ENCODE peak calls at places on chromosome 16, in five cellular contexts. P, V, L, N and J are unnamed samples.

GRCh38 chr16:87135631-87136030 is 181.6 kb downstream of the C16orf95 start:
- DNase-seq in L (no peak), V (no peak), N (no peak), P (no peak), J (no peak)

GRCh38 chr16:11100239-11100750 is 155.7 kb downstream of the SOCS1 start:
- DNase-seq in V (peak; percentile 80), P (peak; percentile 70), N (no peak), L (peak; percentile 99), J (no peak)

GRCh38 chr16:2452650-2453049 is 7.3 kb upstream of the TEDC2 start:
- DNase-seq in P (no peak), L (no peak), V (no peak), N (no peak), J (no peak)

GRCh38 chr16:68091604-68092261 is 6.6 kb downstream of the NFATC3 start:
- DNase-seq in L (peak; percentile 70), N (no peak), P (no peak), V (no peak), J (no peak)

GRCh38 chr16:50547944-50548658 is at the start of gene NKD1:
- DNase-seq in P (peak; percentile 95), V (peak; percentile 91), L (peak; percentile 27), N (peak; percentile 97), J (peak; percentile 72)

GRCh38 chr16:71609066-71609465 is 16.9 kb upstream of the MARVELD3 start:
- DNase-seq in L (no peak), N (no peak), V (no peak), P (no peak), J (no peak)

GRCh38 chr16:2233872-2234812 is 2.1 kb upstream of the DNASE1L2 start:
- DNase-seq in L (no peak), P (no peak), N (no peak), V (no peak), J (no peak)

GRCh38 chr16:48949636-48950035 is 332.0 kb downstream of the CBLN1 start:
- DNase-seq in L (peak; percentile 18), V (no peak), N (no peak), P (no peak), J (no peak)

GRCh38 chr16:19837984-19838707 is 46.5 kb downstream of the GPRC5B start:
- DNase-seq in P (peak; percentile 73), V (no peak), L (no peak), N (no peak), J (no peak)

GRCh38 chr16:23679274-23679985 is 741 bp downstream of the PLK1 start:
- DNase-seq in L (peak; percentile 44), V (peak; percentile 91), N (peak; percentile 71), P (peak; percentile 50), J (peak; percentile 37)

GRCh38 chr16:66030036-66030435 is 336.5 kb upstream of the CDH5 start:
- DNase-seq in N (no peak), P (no peak), V (no peak), L (peak; percentile 64), J (no peak)

GRCh38 chr16:25081702-25082101 is 29.8 kb upstream of the LCMT1 start:
- DNase-seq in L (no peak), P (no peak), N (no peak), V (no peak), J (no peak)

GRCh38 chr16:76118344-76118743 is 158.9 kb upstream of the CNTNAP4 start:
- DNase-seq in V (no peak), P (no peak), L (no peak), N (no peak), J (no peak)

GRCh38 chr16:10466861-10467260 is 81.0 kb downstream of the ATF7IP2 start:
- DNase-seq in V (no peak), N (no peak), L (no peak), P (no peak), J (no peak)

GRCh38 chr16:81633680-81634379 is 145.3 kb upstream of the PLCG2 start:
- DNase-seq in V (peak; percentile 74), L (no peak), N (no peak), P (no peak), J (peak; percentile 56)

GRCh38 chr16:81637336-81638235 is 141.5 kb upstream of the PLCG2 start:
- DNase-seq in N (no peak), V (peak; percentile 41), L (no peak), P (no peak), J (no peak)

GRCh38 chr16:81636298-81636960 is 142.7 kb upstream of the PLCG2 start:
- DNase-seq in P (no peak), L (no peak), V (peak; percentile 71), N (no peak), J (no peak)

GRCh38 chr16:81634380-81635121 is 144.5 kb upstream of the PLCG2 start:
- DNase-seq in N (no peak), V (peak; percentile 66), P (peak; percentile 81), L (peak; percentile 34), J (no peak)

GRCh38 chr16:81635336-81635947 is 143.6 kb upstream of the PLCG2 start:
- DNase-seq in L (no peak), V (no peak), P (no peak), N (no peak), J (no peak)
- H3K4me2 ChIP-seq in L (no peak overlapping the region), V (peak overlapping the region; percentile 61), P (peak overlapping the region; percentile 70), N (no peak overlapping the region), J (no peak overlapping the region)

GRCh38 chr16:4401094-4401501 is 15.3 kb downstream of the CORO7 start:
- DNase-seq in L (no peak), N (no peak), V (no peak), P (peak; percentile 1), J (no peak)
- H4K20me1 ChIP-seq in L (no peaks in the 10 kb centered on the region), N (no peaks in the 10 kb centered on the region), V (peaks cover 14% of the 10 kb centered on the region), P (peaks cover 4% of the 10 kb centered on the region), J (no peaks in the 10 kb centered on the region)

GRCh38 chr16:78770353-78771091 is 671.1 kb downstream of the WWOX start:
- DNase-seq in N (peak; percentile 81), V (peak; percentile 86), L (peak; percentile 29), P (peak; percentile 76), J (peak; percentile 82)
- H3K4me2 ChIP-seq in N (no peak overlapping the region), V (no peak overlapping the region), L (no peak overlapping the region), P (no peak overlapping the region), J (peak overlapping the region; percentile 45)

DNA sequence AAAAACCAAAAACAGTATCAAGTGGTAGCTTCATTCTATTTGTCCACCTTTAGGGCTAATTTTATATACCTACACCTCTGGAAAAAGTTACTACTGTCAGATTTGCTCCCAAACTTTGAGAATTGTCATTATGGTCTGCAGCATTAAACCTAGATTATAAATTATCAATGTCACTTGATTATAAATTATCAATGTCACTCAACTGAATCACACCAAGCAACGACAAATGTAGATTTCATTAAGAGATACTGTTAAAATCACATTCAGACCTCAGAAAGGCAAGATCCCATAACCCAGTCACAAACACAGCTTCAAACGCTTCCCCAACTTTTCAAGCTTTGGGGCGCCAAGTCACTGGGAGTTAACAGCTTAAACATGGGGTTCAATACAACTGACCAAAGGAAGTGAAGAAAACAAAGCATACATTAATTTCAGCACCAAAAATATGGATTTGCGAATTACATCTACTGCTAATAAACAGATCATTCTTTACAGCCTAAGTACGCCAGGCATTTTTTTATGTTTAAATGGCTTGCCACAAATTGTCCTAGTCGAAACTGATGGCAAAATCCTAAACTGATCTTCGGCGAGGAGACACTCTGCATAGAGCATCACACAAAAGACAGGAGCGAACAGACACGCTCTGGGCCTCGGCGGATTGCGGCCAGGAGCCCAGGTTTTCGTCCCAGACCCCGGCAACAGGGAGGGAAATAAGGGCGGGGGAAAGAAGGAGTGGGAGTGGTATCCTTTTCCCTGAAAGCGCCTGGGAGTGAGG is 981 bp downstream of the GLG1 start:
- DNase-seq in V (no peak), P (peak; percentile 51), L (peak; percentile 12), N (no peak), J (no peak)
- H4K20me1 ChIP-seq in V (peaks cover 4% of the 10 kb centered on the region), P (peaks cover 52% of the 10 kb centered on the region), L (no peaks in the 10 kb centered on the region), N (peaks cover 40% of the 10 kb centered on the region), J (no peaks in the 10 kb centered on the region)

DNA sequence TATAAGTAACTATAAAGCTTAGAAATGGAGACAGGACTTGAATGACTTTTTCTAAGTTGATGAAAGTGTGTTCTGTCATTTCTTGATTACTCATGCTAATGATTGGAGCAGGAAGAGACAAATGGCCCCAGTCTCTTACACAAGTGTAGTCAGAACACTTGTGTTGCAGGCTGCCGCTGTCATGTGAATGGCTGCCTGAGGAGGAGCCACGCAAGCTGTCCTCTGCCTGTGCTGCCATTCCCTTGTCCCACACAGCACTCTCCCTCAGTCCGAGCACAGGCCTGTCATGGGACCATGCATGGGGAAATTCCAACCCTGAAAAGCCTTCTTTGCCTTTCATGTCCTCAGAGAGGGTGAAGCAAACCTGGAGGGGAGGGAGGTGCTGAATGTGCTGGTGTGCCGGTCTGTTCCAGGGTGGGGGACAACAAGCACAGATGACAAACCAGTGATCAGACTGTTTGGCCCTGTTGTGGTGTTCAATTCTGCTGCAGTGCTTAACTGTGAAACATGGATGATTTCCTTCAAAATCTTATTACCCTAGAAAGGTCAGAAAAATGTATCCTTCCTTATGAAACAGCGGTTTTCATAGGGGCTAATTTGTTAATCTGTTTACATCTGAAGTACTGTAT is 109.4 kb downstream of the MRTFB start:
- DNase-seq in L (peak; percentile 14), V (no peak), N (no peak), P (peak; percentile 44), J (no peak)
- H3K4me2 ChIP-seq in L (no peak overlapping the region), V (no peak overlapping the region), N (no peak overlapping the region), P (no peak overlapping the region), J (no peak overlapping the region)

GRCh38 chr16:89473136-89473712 is 17.1 kb downstream of the ANKRD11 start:
- DNase-seq in L (no peak), P (no peak), N (no peak), V (no peak), J (no peak)
- H4K20me1 ChIP-seq in L (peaks cover 9% of the 10 kb centered on the region), P (peaks cover 97% of the 10 kb centered on the region), N (peaks cover 100% of the 10 kb centered on the region), V (peaks cover 75% of the 10 kb centered on the region), J (peaks cover 54% of the 10 kb centered on the region)

DNA sequence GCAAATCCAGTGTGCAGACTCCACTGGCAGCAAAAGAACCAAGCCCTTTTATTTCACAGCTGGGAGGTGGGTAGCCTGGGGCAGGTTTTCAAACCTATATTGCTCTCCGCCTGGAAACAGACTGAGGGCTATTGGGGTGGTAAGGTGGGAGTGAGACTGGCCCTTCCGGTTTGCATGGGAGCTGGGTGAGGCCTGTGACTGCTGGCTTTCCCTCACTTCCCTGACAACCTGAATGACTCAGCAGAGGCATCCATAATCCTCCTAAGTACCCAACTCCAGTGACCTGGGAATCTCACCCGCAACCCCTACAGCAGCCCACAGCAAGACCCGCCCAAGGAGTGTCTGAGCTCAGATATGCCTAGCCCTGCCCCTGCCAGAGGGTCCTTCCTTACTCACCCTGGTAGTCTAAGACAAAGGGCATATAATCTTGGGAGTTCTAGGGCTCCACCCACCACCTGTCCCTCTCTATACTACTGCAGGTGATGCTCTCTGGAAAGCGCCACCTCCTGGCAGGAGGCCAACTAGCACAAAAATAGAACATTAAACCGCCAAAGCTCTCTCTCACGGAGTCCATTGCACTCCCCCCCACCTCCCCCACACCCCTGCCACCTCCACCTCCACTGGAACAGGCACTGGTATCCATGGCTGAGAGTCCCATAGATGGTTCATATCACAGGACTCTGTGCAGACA is 602.0 kb upstream of the C16orf82 start:
- DNase-seq in V (no peak), N (no peak), L (no peak), P (no peak), J (no peak)
- H3K4me2 ChIP-seq in V (no peak overlapping the region), N (no peak overlapping the region), L (no peak overlapping the region), P (no peak overlapping the region), J (no peak overlapping the region)

DNA sequence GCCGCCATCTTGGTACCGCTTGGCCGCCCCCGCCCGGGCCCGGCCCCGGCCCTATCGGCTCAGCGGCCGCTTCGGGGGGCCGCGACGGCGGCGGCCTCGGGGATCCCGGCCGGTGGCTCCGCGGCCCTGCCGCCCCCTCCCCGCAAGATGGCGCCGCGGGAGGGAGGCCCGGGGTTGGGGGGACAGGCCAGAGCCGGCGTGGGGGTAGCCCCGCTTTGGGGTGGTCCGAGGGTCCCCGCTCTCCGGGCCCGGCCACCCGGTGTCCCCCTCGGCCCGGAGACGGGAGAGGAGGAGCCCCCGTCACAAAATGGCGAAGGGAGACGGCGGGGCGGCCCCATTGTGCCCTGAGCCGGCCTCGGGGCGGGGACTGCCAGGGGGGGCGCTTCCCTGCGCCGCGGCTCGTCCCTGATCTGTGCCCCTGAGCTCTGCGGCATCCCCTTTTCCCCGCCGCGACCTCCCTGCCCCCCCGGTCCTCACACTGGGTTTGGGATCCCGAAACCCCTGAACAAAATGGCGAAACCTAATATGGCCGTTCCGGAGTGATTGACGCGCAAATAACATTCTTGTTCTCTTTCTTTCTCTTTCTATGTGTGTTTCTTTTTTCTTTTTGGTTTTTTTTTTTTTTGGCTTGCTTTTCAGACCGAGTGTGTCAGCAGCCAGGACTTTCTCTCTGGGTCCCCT is 978 bp downstream of the HAPSTR1 start:
- DNase-seq in L (no peak), N (peak; percentile 73), P (peak; percentile 66), V (peak; percentile 42), J (peak; percentile 31)
- H4K20me1 ChIP-seq in L (peaks cover 4% of the 10 kb centered on the region), N (peaks cover 49% of the 10 kb centered on the region), P (peaks cover 48% of the 10 kb centered on the region), V (peaks cover 40% of the 10 kb centered on the region), J (peaks cover 39% of the 10 kb centered on the region)